ENCODE peak calls at places on chromosomes 1 and 21, in eight cellular contexts. O, P, Y, W, D, Z, I and Q are unnamed samples.

GRCh38 chr1:4655674-4656532 is 1.5 kb downstream of the AJAP1 start:
- DNase-seq in P (peak; percentile 18), O (no peak), W (no peak), D (no peak), Z (peak; percentile 41), I (peak; percentile 47), Y (peak; percentile 39), Q (no peak)

GRCh38 chr21:41507521-41508414 is at the start of gene TMPRSS2:
- DNase-seq in D (no peak), Y (no peak), W (peak; percentile 90), I (no peak), P (no peak), Z (no peak), O (no peak), Q (no peak)

GRCh38 chr1:205930698-205931330 is 12.4 kb downstream of the SLC26A9 start:
- DNase-seq in W (no peak), D (no peak), O (no peak), P (no peak), I (no peak), Y (no peak), Z (no peak), Q (no peak)

GRCh38 chr1:113780363-113781146 is 21.3 kb upstream of the PHTF1 start:
- DNase-seq in P (no peak), D (no peak), Y (no peak), O (peak; percentile 26), W (no peak), I (no peak), Z (no peak), Q (peak; percentile 9)

GRCh38 chr1:55230654-55231053 is 15.5 kb upstream of the USP24 start:
- DNase-seq in P (no peak), Z (no peak), W (no peak), D (no peak), I (no peak), O (no peak), Y (no peak), Q (no peak)

GRCh38 chr1:65148548-65149390 is 766 bp downstream of the AK4 start:
- DNase-seq in O (peak; percentile 19), D (peak; percentile 3), Z (peak; percentile 60), Y (peak; percentile 60), I (peak; percentile 38), P (no peak), W (peak; percentile 57), Q (no peak)

GRCh38 chr1:246805135-246805716 is 81.0 kb downstream of the SCCPDH start:
- DNase-seq in O (no peak), D (no peak), Z (no peak), W (no peak), I (no peak), Y (no peak), P (no peak), Q (no peak)

GRCh38 chr1:205314986-205315618 is 6.4 kb downstream of the NUAK2 start:
- DNase-seq in W (no peak), I (no peak), Z (no peak), P (no peak), D (no peak), Y (no peak), O (no peak), Q (no peak)

GRCh38 chr1:184299076-184299790 is 87.6 kb upstream of the C1orf21 start:
- DNase-seq in O (no peak), I (no peak), W (no peak), Y (no peak), Z (no peak), P (peak; percentile 54), D (peak; percentile 70), Q (no peak)

GRCh38 chr1:220894924-220895256 is 15.6 kb downstream of the HLX start:
- DNase-seq in I (no peak), Y (no peak), D (no peak), W (no peak), P (no peak), O (no peak), Z (no peak), Q (no peak)

GRCh38 chr1:220896088-220896487 is 16.8 kb downstream of the HLX start:
- DNase-seq in Z (no peak), W (no peak), Y (no peak), O (no peak), I (no peak), D (no peak), P (no peak), Q (no peak)

GRCh38 chr1:220893701-220894024 is 14.4 kb downstream of the HLX start:
- DNase-seq in Y (no peak), Z (no peak), P (no peak), I (no peak), W (no peak), D (no peak), O (no peak), Q (no peak)

GRCh38 chr1:220894025-220894923 is 15.0 kb downstream of the HLX start:
- DNase-seq in Z (no peak), I (no peak), D (no peak), O (no peak), Y (no peak), P (no peak), W (no peak), Q (no peak)

DNA sequence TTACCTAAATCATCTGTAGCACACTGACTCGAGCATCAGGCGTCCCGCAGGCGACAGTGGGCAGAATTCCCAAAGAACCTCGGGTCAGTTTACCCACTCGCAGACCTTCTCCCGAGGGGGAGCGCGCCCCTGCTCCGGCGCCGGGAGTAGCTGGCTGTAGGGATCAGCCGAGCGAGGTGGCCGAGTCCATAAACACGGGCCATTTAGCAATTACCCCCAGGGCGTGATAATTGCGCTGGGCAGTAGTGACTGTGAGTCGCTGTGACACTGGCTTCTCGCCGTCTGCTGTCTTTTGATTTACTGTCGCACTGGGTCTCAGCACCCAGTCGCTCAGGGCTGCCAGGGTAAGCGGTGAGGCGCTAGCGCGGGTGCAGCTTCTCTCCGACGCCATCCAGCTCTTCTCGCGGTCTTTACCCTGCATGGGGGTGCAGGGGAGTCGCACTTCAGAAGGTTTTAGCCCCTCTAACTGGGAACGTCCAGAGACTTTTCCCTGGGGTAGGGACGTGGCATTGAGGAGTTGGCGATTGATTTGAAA is 16.2 kb downstream of the HLX start:
- DNase-seq in D (no peak), P (no peak), Y (no peak), W (no peak), I (no peak), Z (no peak), O (no peak), Q (no peak)
- H3K27me3 ChIP-seq in D (no peaks in the 10 kb centered on the region), P (peaks cover 65% of the 10 kb centered on the region), Y (peaks cover 62% of the 10 kb centered on the region), W (peaks cover 55% of the 10 kb centered on the region), I (peaks cover 57% of the 10 kb centered on the region), Z (peaks cover 70% of the 10 kb centered on the region), O (peaks cover 8% of the 10 kb centered on the region), Q (peaks cover 14% of the 10 kb centered on the region)

GRCh38 chr1:165897326-165898303 is 70.2 kb downstream of the UCK2 start:
- DNase-seq in D (peak; percentile 26), W (no peak), Y (no peak), Z (no peak), P (no peak), I (no peak), O (no peak), Q (no peak)

GRCh38 chr1:165898837-165899236 is 71.4 kb downstream of the UCK2 start:
- DNase-seq in I (no peak), P (peak; percentile 93), O (no peak), Z (no peak), W (no peak), Y (no peak), D (peak; percentile 96), Q (no peak)

GRCh38 chr1:165894591-165894990 is 67.2 kb downstream of the UCK2 start:
- DNase-seq in D (peak; percentile 35), Z (no peak), P (no peak), Y (no peak), I (no peak), O (no peak), W (no peak), Q (no peak)

GRCh38 chr1:165895451-165895871 is 68.0 kb downstream of the UCK2 start:
- DNase-seq in Y (no peak), O (no peak), D (peak; percentile 18), Z (no peak), P (peak; percentile 74), I (no peak), W (no peak), Q (no peak)

DNA sequence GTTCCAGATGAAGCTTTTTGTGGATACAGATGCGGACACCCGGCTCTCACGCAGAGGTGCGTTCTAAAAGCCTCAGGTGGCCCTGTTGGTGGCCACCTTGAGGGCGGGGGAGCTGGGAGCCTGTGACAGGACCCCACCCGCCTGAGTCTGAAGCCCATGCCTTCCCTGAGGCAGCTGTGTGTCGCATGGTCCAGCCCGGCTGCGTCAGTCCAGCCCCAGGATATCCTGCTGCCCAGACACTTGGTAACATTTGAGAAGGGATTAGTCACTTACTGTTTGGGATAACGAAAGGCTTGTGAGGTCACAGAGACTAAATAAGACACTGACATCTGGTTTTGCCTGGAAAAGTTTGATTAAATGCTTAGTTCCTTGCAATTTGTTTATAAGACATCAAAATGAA is 68.9 kb downstream of the UCK2 start:
- DNase-seq in Y (no peak), O (no peak), P (peak; percentile 94), D (peak; percentile 90), Z (no peak), I (no peak), W (no peak), Q (no peak)
- H3K27ac ChIP-seq in Y (peak overlapping the region; percentile 82), O (no peak overlapping the region), P (peak overlapping the region; percentile 98), D (peak overlapping the region; percentile 100), Z (peak overlapping the region; percentile 31), I (no peak overlapping the region), W (peak overlapping the region; percentile 24), Q (no peak overlapping the region)

DNA sequence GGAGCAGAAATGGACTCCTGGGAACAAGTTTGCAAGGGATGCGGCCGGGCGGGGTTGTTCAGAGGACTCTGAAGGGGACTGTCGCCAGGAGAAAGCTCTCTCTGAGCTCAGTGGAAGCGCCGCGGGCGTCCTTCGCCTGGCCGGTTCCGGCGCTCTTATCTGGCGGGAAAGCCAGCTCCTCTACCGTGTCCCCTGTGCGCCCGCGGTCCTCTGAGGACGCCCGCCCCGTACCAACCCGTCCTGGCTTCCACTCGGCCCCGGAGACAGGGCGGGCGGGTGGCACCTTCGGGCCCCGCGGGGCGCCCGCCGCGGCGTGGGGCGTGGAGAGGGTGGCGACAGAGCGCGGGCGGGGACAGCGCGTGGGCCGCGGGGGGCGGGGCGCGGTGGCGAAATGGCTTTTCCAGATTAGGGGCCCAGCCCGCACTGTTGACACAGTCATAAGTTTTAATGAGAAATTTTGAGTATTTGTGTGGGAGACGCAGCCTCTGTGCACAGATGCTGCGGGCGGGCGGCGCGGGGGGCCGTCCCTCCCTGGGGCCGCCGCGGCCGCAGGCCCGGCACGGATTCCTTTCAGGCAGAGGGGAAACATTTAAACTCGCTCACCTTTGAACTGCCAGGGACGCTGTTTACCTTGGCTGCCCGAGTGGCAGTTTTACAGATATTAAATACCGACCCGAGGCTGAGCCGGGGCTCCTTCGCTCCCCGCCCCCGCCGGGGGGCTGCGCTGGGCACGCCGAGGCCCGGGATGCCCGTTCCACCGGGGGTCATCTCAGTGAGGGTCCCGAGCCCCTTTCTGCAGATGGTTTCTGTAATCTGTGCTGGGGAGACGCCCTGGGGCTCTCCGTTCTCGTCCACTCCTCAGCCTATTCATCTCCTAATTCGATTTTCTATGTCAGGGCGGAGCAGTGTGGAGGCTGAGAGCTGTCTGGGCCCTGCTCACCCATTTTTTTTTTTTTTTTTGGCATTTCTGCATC is 70.4 kb downstream of the FOXD2 start:
- DNase-seq in Y (peak; percentile 37), W (peak; percentile 64), I (no peak), Z (peak; percentile 22), O (peak; percentile 4), D (no peak), P (no peak), Q (no peak)
- H3K27me3 ChIP-seq in Y (peaks cover 84% of the 10 kb centered on the region), W (peaks cover 8% of the 10 kb centered on the region), I (peaks cover 10% of the 10 kb centered on the region), Z (peaks cover 96% of the 10 kb centered on the region), O (peaks cover 28% of the 10 kb centered on the region), D (peaks cover 22% of the 10 kb centered on the region), P (peaks cover 41% of the 10 kb centered on the region), Q (peaks cover 47% of the 10 kb centered on the region)

DNA sequence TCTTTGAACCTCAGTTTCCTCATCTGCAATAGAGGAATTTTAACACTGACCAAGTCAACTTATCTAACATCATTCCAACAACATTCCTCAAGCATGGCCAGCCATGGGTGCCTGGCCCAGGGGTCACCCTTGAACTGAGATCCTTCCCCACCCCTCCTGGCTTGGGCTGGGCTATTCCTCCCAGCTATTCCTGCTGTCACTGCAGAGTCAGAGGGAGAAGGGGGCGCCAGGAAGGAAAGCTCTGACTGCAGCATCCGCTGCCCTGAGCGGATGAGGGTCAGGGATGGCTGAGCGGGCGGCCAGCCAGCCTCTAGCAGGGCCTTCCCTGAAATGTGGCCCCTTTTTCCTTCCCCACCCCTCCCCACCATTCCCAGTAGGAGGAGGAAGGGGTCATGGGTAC is 3.1 kb downstream of the TINAGL1 start:
- DNase-seq in Y (no peak), D (peak; percentile 47), O (no peak), Z (peak; percentile 44), W (no peak), P (no peak), I (no peak), Q (no peak)
- H3K27ac ChIP-seq in Y (peak overlapping the region; percentile 71), D (peak overlapping the region; percentile 19), O (no peak overlapping the region), Z (peak overlapping the region; percentile 97), W (peak overlapping the region; percentile 5), P (peak overlapping the region; percentile 63), I (peak overlapping the region; percentile 83), Q (no peak overlapping the region)